ENCODE peak calls at places on chromosome 1, in six cellular contexts. A, S, N, B, D and L are unnamed samples.

GRCh38 chr1:179955318-179955638 is 668 bp downstream of the CEP350 start:
- DNase-seq in A (no peak), S (peak), N (no peak), B (no peak), D (no peak), L (no peak)

GRCh38 chr1:7562729-7563605 is 208.1 kb upstream of the VAMP3 start:
- DNase-seq in A (no peak), S (no peak), N (no peak), B (no peak), D (no peak), L (no peak)

GRCh38 chr1:154855186-154855585 is 14.9 kb downstream of the KCNN3 start:
- DNase-seq in A (no peak), S (no peak), N (no peak), B (no peak), D (no peak), L (no peak)

GRCh38 chr1:27015260-27015659 is 2.6 kb upstream of the TENT5B start:
- DNase-seq in A (no peak), S (peak), N (no peak), B (no peak), D (peak), L (no peak)

GRCh38 chr1:156663178-156663577 is 14.0 kb downstream of the NES start:
- DNase-seq in A (no peak), S (peak), N (no peak), B (no peak), D (peak), L (no peak)

GRCh38 chr1:199857103-199857502 is 170.4 kb upstream of the NR5A2 start:
- DNase-seq in A (no peak), S (no peak), N (no peak), B (no peak), D (no peak), L (no peak)

GRCh38 chr1:108590947-108591346 is 31.0 kb downstream of the EEIG2 start:
- DNase-seq in A (no peak), S (no peak), N (no peak), B (no peak), D (no peak), L (no peak)

GRCh38 chr1:198179556-198179981 is 22.8 kb downstream of the NEK7 start:
- DNase-seq in A (no peak), S (no peak), N (no peak), B (no peak), D (peak), L (no peak)

GRCh38 chr1:88595355-88595754 is 88.7 kb upstream of the PKN2 start:
- DNase-seq in A (no peak), S (peak), N (no peak), B (no peak), D (peak), L (no peak)

GRCh38 chr1:178094752-178095645 is 1.1 kb downstream of the RASAL2 start:
- DNase-seq in A (no peak), S (no peak), N (no peak), B (no peak), D (no peak), L (peak)